ENCODE peak calls at places on chromosomes 13 and 19, in seven cellular contexts. V is NCI-H510A treated with DMSO at 0.1 percent for 48 hours; Q is iPS DF 6.9; G is activated T-cell treated with anti-CD3 and anti-CD28 coated beads for 1 hour; M is stimulated activated CD4-positive, alpha-beta T cell treated with anti-CD3 and anti-CD28 coated beads, Interleukin-4, amount 100 ng/mL, for 4 hours; W is T-helper 9 cell; N is ACHN. Y is an unnamed sample.

GRCh38 chr19:52336976-52337375 is 933 bp downstream of the ZNF610 start:
- DNase-seq in V (no peak), Q (no peak), G (no peak), M (no peak), W (no peak), N (no peak), Y (no peak)

GRCh38 chr13:48653074-48654054 is at the start of gene CYSLTR2:
- DNase-seq in V (no peak), Q (no peak), G (no peak), M (no peak), W (no peak), N (no peak), Y (no peak)

GRCh38 chr13:23183292-23183691 is 2.5 kb downstream of the SGCG start:
- DNase-seq in V (no peak), Q (no peak), G (no peak), M (no peak), W (no peak), N (no peak), Y (no peak)

GRCh38 chr13:28046981-28047380 is 53.4 kb downstream of the FLT3 start:
- DNase-seq in V (no peak), Q (no peak), G (no peak), M (no peak), W (no peak), N (no peak), Y (no peak)

GRCh38 chr13:114334305-114335053 is 20.2 kb downstream of the CHAMP1 start:
- DNase-seq in V (no peak), Q (no peak), G (no peak), M (no peak), W (no peak), N (no peak), Y (peak; percentile 53)

GRCh38 chr13:74287672-74288169 is 153.5 kb upstream of the KLF12 start:
- DNase-seq in V (peak; percentile 23), Q (no peak), G (peak; percentile 65), M (peak; percentile 62), W (peak; percentile 82), N (no peak), Y (peak; percentile 88)

GRCh38 chr19:45547965-45548609 is 36.5 kb downstream of the OPA3 start:
- DNase-seq in V (no peak), Q (no peak), G (no peak), M (no peak), W (no peak), N (peak; percentile 39), Y (no peak)

GRCh38 chr13:59111711-59112110 is 1052.0 kb downstream of the DIAPH3 start:
- DNase-seq in V (no peak), Q (no peak), G (no peak), M (no peak), W (no peak), N (peak; percentile 44), Y (no peak)

GRCh38 chr13:111046590-111047141 is 68.4 kb upstream of the ARHGEF7 start:
- DNase-seq in V (no peak), Q (no peak), G (no peak), M (no peak), W (no peak), N (no peak), Y (no peak)

GRCh38 chr19:29665826-29666633 is 769 bp downstream of the PLEKHF1 start:
- DNase-seq in V (no peak), Q (peak; percentile 47), G (no peak), M (no peak), W (no peak), N (peak; percentile 36), Y (no peak)

GRCh38 chr13:53068841-53069520 is 40.4 kb downstream of the OLFM4 start:
- DNase-seq in V (no peak), Q (no peak), G (no peak), M (no peak), W (no peak), N (no peak), Y (no peak)

GRCh38 chr13:60351326-60351725 is 45.7 kb upstream of the TDRD3 start:
- DNase-seq in V (no peak), Q (no peak), G (no peak), M (no peak), W (no peak), N (peak; percentile 20), Y (no peak)

GRCh38 chr19:52492991-52493470 is 34.4 kb upstream of the ZNF808 start:
- DNase-seq in V (no peak), Q (no peak), G (no peak), M (no peak), W (no peak), N (no peak), Y (no peak)

GRCh38 chr19:16035601-16036297 is 40.5 kb upstream of the TPM4 start:
- DNase-seq in V (no peak), Q (no peak), G (no peak), M (no peak), W (no peak), N (no peak), Y (no peak)

GRCh38 chr19:42280761-42281174 is 11.7 kb downstream of the CIC start:
- DNase-seq in V (no peak), Q (no peak), G (no peak), M (no peak), W (no peak), N (no peak), Y (no peak)

GRCh38 chr13:60334310-60334709 is 62.7 kb upstream of the TDRD3 start:
- DNase-seq in V (no peak), Q (no peak), G (no peak), M (no peak), W (no peak), N (no peak), Y (no peak)

Y was measured in OCI-LY7.